ENCODE peak calls at places on chromosomes 16 and 17, in five cellular contexts. V is HL-60, P is ovary, X is esophagus squamous epithelium, G is heart left ventricle. I is an unnamed sample.
A peak's percentile ranks its signal among the peaks of the same experiment; 100 is the strongest.

GRCh38 chr16:66026211-66026610 is 340.3 kb upstream of the CDH5 start:
- DNase-seq in V (no peak), P (no peak), X (no peak), G (no peak), I (no peak)

GRCh38 chr16:4241601-4242270 is at the start of gene SRL:
- DNase-seq in V (no peak), P (no peak), X (no peak), G (no peak), I (no peak)

GRCh38 chr17:69551212-69552010 is 136.9 kb downstream of the MAP2K6 start:
- DNase-seq in V (no peak), P (no peak), X (no peak), G (no peak), I (no peak)

GRCh38 chr16:27048316-27048715 is 18.4 kb upstream of the C16orf82 start:
- DNase-seq in V (no peak), P (no peak), X (no peak), G (no peak), I (no peak)

GRCh38 chr17:47221154-47221553 is 12.0 kb downstream of the MYL4 start:
- DNase-seq in V (no peak), P (no peak), X (no peak), G (no peak), I (no peak)

GRCh38 chr17:48443712-48444111 is 13.7 kb upstream of the SKAP1 start:
- DNase-seq in V (no peak), P (no peak), X (no peak), G (no peak), I (no peak)

GRCh38 chr17:81386646-81387234 is 8.5 kb upstream of the BAHCC1 start:
- DNase-seq in V (no peak), P (peak; percentile 79), X (no peak), G (peak; percentile 81), I (no peak)

GRCh38 chr16:54136276-54136625 is 150.3 kb downstream of the IRX3 start:
- DNase-seq in V (no peak), P (no peak), X (no peak), G (no peak), I (peak; percentile 32)

GRCh38 chr17:65301184-65301583 is 164.0 kb downstream of the RGS9 start:
- DNase-seq in V (no peak), P (no peak), X (no peak), G (no peak), I (no peak)

GRCh38 chr16:66931665-66932064 is 2.5 kb downstream of the CIAO2B start:
- DNase-seq in V (no peak), P (no peak), X (no peak), G (no peak), I (no peak)

GRCh38 chr16:73228649-73229048 is 180.7 kb upstream of the ZFHX3 start:
- DNase-seq in V (no peak), P (no peak), X (no peak), G (no peak), I (no peak)

GRCh38 chr16:84117482-84117843 is 721 bp upstream of the MBTPS1 start:
- DNase-seq in V (no peak), P (no peak), X (no peak), G (no peak), I (no peak)

GRCh38 chr17:66398617-66399016 is 96.2 kb downstream of the PRKCA start:
- DNase-seq in V (no peak), P (no peak), X (no peak), G (no peak), I (no peak)

GRCh38 chr17:56910509-56911235 is 3.2 kb downstream of the TRIM25 start:
- DNase-seq in V (no peak), P (no peak), X (no peak), G (no peak), I (no peak)

GRCh38 chr17:39951924-39952664 is 10.7 kb upstream of the GSDMA start:
- DNase-seq in V (no peak), P (peak; percentile 62), X (no peak), G (no peak), I (no peak)

GRCh38 chr16:47848481-47849109 is 307.2 kb downstream of the ABCC12 start:
- DNase-seq in V (no peak), P (no peak), X (no peak), G (no peak), I (no peak)

GRCh38 chr16:18049454-18050133 is 286.9 kb downstream of the NPIPA8 start:
- DNase-seq in V (no peak), P (no peak), X (no peak), G (no peak), I (no peak)

GRCh38 chr16:11792404-11793260 is 4.4 kb downstream of the ZC3H7A start:
- DNase-seq in V (no peak), P (no peak), X (no peak), G (peak; percentile 27), I (no peak)

GRCh38 chr17:8628609-8629169 is 1.8 kb downstream of the MYH10 start:
- DNase-seq in V (no peak), P (no peak), X (no peak), G (no peak), I (no peak)

GRCh38 chr17:8631554-8631877 is 991 bp upstream of the MYH10 start:
- DNase-seq in V (no peak), P (no peak), X (no peak), G (no peak), I (no peak)

GRCh38 chr17:8629371-8630226 is 926 bp downstream of the MYH10 start:
- DNase-seq in V (no peak), P (peak; percentile 63), X (no peak), G (peak; percentile 66), I (no peak)

GRCh38 chr17:8630802-8631553 is 453 bp upstream of the MYH10 start:
- DNase-seq in V (peak; percentile 85), P (peak; percentile 98), X (peak; percentile 56), G (peak; percentile 98), I (peak; percentile 100)

GRCh38 chr17:8630227-8630801 is at the start of gene MYH10:
- DNase-seq in V (no peak), P (peak; percentile 67), X (no peak), G (no peak), I (no peak)
- TF ChIP-seq CTCF in V (no peak), P (peak; percentile 33), X (no peak), G (no peak), I (peak; percentile 26)

DNA sequence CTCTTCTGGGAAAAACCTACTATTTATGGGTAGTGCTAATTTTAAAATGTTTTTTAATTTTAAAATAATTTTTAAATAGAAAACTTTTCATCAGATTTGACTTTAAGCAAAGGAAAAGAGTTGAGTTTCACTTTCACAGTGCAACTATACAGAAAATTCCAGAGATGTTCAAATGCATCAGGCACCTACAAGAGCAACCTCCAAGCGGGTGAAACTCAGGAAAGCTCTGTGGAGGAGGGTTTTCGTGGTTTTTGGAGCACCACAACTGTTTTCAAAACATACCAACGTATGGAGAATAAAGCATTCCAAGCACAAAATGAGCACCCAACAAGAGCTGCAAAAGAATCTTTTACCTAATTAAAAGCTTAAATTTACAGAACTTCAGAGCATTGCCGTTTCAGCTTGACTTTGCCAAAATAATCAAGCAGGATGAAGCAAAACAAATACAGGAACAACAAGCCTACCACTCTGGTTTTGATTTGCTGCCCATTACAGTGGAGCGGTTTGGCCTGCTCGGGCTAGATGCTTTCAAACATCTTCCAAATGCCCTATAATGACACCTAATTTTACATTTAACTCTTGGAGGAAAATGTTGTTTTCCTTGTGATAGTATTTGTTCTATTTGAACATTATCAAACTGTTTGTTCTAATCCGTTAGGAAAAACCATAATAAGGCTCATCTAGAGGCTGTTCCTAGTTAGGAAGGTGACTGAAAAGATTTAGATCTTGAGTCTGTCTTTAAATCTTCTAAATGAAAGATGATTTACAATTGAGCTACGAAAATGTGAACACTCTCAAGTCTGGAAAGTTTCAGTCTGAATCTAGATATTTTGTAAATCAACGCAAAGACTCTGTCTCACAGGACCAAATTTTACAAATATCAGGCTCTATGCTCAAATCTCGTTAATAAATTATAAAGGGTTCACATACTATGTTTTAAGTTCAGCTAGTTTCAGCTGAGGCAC is 34.5 kb downstream of the NACA2 start:
- DNase-seq in V (no peak), P (no peak), X (no peak), G (no peak), I (no peak)
- H3K4me3 ChIP-seq in V (no peak overlapping the region), P (no peak overlapping the region), X (no peak overlapping the region), G (no peak overlapping the region), I (no peak overlapping the region)

GRCh38 chr16:31505483-31505882 is 2.7 kb downstream of the RUSF1 start:
- DNase-seq in V (peak; percentile 32), P (no peak), X (no peak), G (no peak), I (no peak)

GRCh38 chr16:31508706-31509523 is 724 bp upstream of the RUSF1 start:
- DNase-seq in V (no peak), P (no peak), X (no peak), G (no peak), I (no peak)

GRCh38 chr16:31504159-31504558 is 4.0 kb downstream of the RUSF1 start:
- DNase-seq in V (no peak), P (no peak), X (no peak), G (no peak), I (no peak)

GRCh38 chr16:31507617-31507928 is 618 bp downstream of the RUSF1 start:
- DNase-seq in V (no peak), P (no peak), X (no peak), G (no peak), I (no peak)

DNA sequence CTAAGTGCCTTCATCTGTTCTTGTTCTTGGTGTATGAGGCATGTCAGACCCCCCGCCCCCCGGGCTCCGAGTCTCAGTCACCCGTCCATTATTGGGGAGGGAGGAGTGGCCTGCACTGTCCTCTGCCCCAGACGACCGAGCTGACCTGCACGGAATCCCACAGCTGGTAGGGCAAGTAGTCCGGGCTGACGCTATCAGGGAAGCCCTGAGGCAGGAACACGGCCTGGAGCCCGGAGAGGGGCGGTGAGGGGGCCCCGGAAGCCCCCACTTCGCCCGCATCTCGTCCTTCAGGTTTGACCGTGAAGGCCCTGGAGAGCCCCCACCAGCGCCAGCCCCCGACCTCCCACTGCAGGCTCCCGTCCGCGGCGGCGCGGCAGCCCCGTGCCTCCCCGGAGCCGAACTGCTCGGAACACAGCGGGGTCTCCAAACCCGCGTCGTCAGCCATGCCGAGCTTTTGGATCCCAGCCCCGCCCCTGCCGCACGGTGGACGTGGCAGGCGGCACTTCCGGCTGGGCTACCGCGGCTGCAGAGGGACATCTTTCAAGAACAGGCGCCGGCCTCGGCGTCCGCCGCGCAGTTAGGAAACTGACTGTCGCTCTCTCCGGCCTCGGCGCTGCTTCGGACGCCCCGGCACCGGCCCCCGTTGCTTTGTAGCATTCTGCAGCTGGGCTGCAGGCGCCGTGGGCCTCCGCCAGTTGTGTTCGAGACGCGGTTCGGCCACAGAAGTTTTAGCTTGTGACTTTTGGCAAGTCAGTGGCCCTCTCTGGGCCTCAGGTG is at the start of gene RUSF1:
- DNase-seq in V (peak; percentile 91), P (peak; percentile 92), X (peak; percentile 63), G (peak; percentile 95), I (peak; percentile 52)
- TF ChIP-seq CTCF in V (no peak), P (peak; percentile 27), X (no peak), G (no peak), I (no peak)

GRCh38 chr16:69798466-69798865 is 36.3 kb downstream of the WWP2 start:
- DNase-seq in V (no peak), P (no peak), X (no peak), G (no peak), I (no peak)
- H3K4me3 ChIP-seq in V (no peak overlapping the region), P (no peak overlapping the region), X (no peak overlapping the region), G (peak overlapping the region; percentile 25), I (no peak overlapping the region)

GRCh38 chr17:82813299-82814051 is 26.3 kb downstream of the ZNF750 start:
- DNase-seq in V (no peak), P (no peak), X (no peak), G (peak; percentile 41), I (no peak)
- TF ChIP-seq CTCF in V (no peak), P (no peak), X (no peak), G (no peak), I (no peak)